ENCODE peak calls at places on chromosomes 11 and 22, in ten cellular contexts. One of them, this sample, is unnamed.

GRCh38 chr11:76786053-76787014 is 3.2 kb downstream of the TSKU start:
- DNase-seq in erythroblast: no peak
- DNase-seq in esophagus muscularis mucosa: no peak
- DNase-seq in lower leg skin: no peak
- DNase-seq in heart left ventricle: no peak
- DNase-seq in H54: no peak
- DNase-seq in stomach: no peak
- DNase-seq in K562: no peak
- DNase-seq in prostate gland: no peak
- DNase-seq in uterus: no peak
- DNase-seq in this sample: peak; percentile 64

GRCh38 chr11:94511932-94512781 is at the start of gene C11orf97:
- DNase-seq in heart left ventricle: peak; percentile 51
- DNase-seq in esophagus muscularis mucosa: no peak
- DNase-seq in prostate gland: peak; percentile 18
- DNase-seq in uterus: peak; percentile 33
- DNase-seq in stomach: peak; percentile 59
- DNase-seq in H54: no peak
- DNase-seq in K562: peak; percentile 13
- DNase-seq in lower leg skin: no peak
- DNase-seq in erythroblast: peak; percentile 25
- DNase-seq in this sample: peak; percentile 73

GRCh38 chr11:85182437-85183109 is 444.6 kb downstream of the DLG2 start:
- DNase-seq in H54: no peak
- DNase-seq in lower leg skin: no peak
- DNase-seq in uterus: no peak
- DNase-seq in stomach: no peak
- DNase-seq in K562: peak; percentile 8
- DNase-seq in prostate gland: no peak
- DNase-seq in erythroblast: no peak
- DNase-seq in esophagus muscularis mucosa: no peak
- DNase-seq in heart left ventricle: no peak
- DNase-seq in this sample: peak; percentile 21

GRCh38 chr11:65867284-65868071 is 5.1 kb downstream of the EFEMP2 start:
- DNase-seq in H54: no peak
- DNase-seq in K562: peak; percentile 51
- DNase-seq in prostate gland: no peak
- DNase-seq in erythroblast: no peak
- DNase-seq in lower leg skin: no peak
- DNase-seq in stomach: no peak
- DNase-seq in uterus: peak; percentile 40
- DNase-seq in esophagus muscularis mucosa: no peak
- DNase-seq in heart left ventricle: no peak
- DNase-seq in this sample: no peak

GRCh38 chr11:2761131-2762030 is 61.6 kb upstream of the KCNQ1OT1 start:
- DNase-seq in heart left ventricle: no peak
- DNase-seq in prostate gland: no peak
- DNase-seq in uterus: no peak
- DNase-seq in esophagus muscularis mucosa: peak; percentile 84
- DNase-seq in stomach: peak; percentile 25
- DNase-seq in K562: no peak
- DNase-seq in erythroblast: peak; percentile 12
- DNase-seq in lower leg skin: peak; percentile 10
- DNase-seq in H54: no peak
- DNase-seq in this sample: peak; percentile 1

GRCh38 chr22:19852177-19852781 is 2.4 kb downstream of the GNB1L start:
- DNase-seq in heart left ventricle: no peak
- DNase-seq in esophagus muscularis mucosa: peak; percentile 77
- DNase-seq in uterus: peak; percentile 20
- DNase-seq in erythroblast: no peak
- DNase-seq in prostate gland: no peak
- DNase-seq in H54: no peak
- DNase-seq in stomach: no peak
- DNase-seq in lower leg skin: peak; percentile 17
- DNase-seq in K562: peak; percentile 70
- DNase-seq in this sample: no peak

GRCh38 chr11:71454470-71455113 is 1.6 kb downstream of the NADSYN1 start:
- DNase-seq in erythroblast: no peak
- DNase-seq in heart left ventricle: no peak
- DNase-seq in lower leg skin: no peak
- DNase-seq in H54: no peak
- DNase-seq in stomach: no peak
- DNase-seq in prostate gland: no peak
- DNase-seq in esophagus muscularis mucosa: no peak
- DNase-seq in K562: no peak
- DNase-seq in uterus: no peak
- DNase-seq in this sample: peak; percentile 28

GRCh38 chr11:75461136-75461535 is 28.1 kb upstream of the KLHL35 start:
- DNase-seq in H54: no peak
- DNase-seq in erythroblast: no peak
- DNase-seq in K562: no peak
- DNase-seq in heart left ventricle: no peak
- DNase-seq in uterus: no peak
- DNase-seq in stomach: no peak
- DNase-seq in esophagus muscularis mucosa: no peak
- DNase-seq in lower leg skin: no peak
- DNase-seq in prostate gland: no peak
- DNase-seq in this sample: no peak

GRCh38 chr11:62771144-62772021 is at the start of gene TAF6L:
- DNase-seq in prostate gland: peak; percentile 98
- DNase-seq in esophagus muscularis mucosa: peak; percentile 99
- DNase-seq in uterus: peak; percentile 99
- DNase-seq in K562: peak; percentile 98
- DNase-seq in lower leg skin: peak; percentile 98
- DNase-seq in stomach: peak; percentile 98
- DNase-seq in erythroblast: peak; percentile 96
- DNase-seq in heart left ventricle: peak; percentile 99
- DNase-seq in H54: peak; percentile 92
- DNase-seq in this sample: peak; percentile 98
- TF ChIP-seq POLR2A in prostate gland: peak; percentile 41
- TF ChIP-seq POLR2A in esophagus muscularis mucosa: peak; percentile 15
- TF ChIP-seq POLR2A in uterus: peak; percentile 54
- TF ChIP-seq POLR2A in K562: peak; percentile 86
- TF ChIP-seq POLR2A in lower leg skin: no peak
- TF ChIP-seq POLR2A in stomach: no peak
- TF ChIP-seq POLR2A in erythroblast: peak; percentile 69
- TF ChIP-seq POLR2A in heart left ventricle: no peak
- TF ChIP-seq POLR2A in H54: peak; percentile 66
- TF ChIP-seq POLR2A in this sample: peak; percentile 66

GRCh38 chr11:537622-538430 is 499 bp downstream of the LRRC56 start:
- DNase-seq in stomach: no peak
- DNase-seq in H54: no peak
- DNase-seq in lower leg skin: no peak
- DNase-seq in prostate gland: no peak
- DNase-seq in erythroblast: no peak
- DNase-seq in esophagus muscularis mucosa: no peak
- DNase-seq in K562: no peak
- DNase-seq in heart left ventricle: no peak
- DNase-seq in uterus: no peak
- DNase-seq in this sample: peak; percentile 11

GRCh38 chr11:538431-539051 is 1.2 kb downstream of the LRRC56 start:
- DNase-seq in K562: no peak
- DNase-seq in erythroblast: no peak
- DNase-seq in esophagus muscularis mucosa: no peak
- DNase-seq in heart left ventricle: no peak
- DNase-seq in prostate gland: no peak
- DNase-seq in H54: no peak
- DNase-seq in uterus: no peak
- DNase-seq in lower leg skin: no peak
- DNase-seq in stomach: no peak
- DNase-seq in this sample: no peak

GRCh38 chr11:534592-535518 is 521 bp downstream of the HRAS start:
- DNase-seq in lower leg skin: peak; percentile 82
- DNase-seq in esophagus muscularis mucosa: no peak
- DNase-seq in uterus: no peak
- DNase-seq in stomach: peak; percentile 52
- DNase-seq in heart left ventricle: no peak
- DNase-seq in erythroblast: no peak
- DNase-seq in H54: no peak
- DNase-seq in K562: peak; percentile 21
- DNase-seq in prostate gland: peak; percentile 87
- DNase-seq in this sample: peak; percentile 32

GRCh38 chr11:535519-536454 is at the start of gene HRAS:
- DNase-seq in erythroblast: peak; percentile 99
- DNase-seq in heart left ventricle: peak; percentile 94
- DNase-seq in H54: peak; percentile 100
- DNase-seq in esophagus muscularis mucosa: peak; percentile 98
- DNase-seq in uterus: peak; percentile 91
- DNase-seq in lower leg skin: peak; percentile 91
- DNase-seq in prostate gland: peak; percentile 95
- DNase-seq in stomach: peak; percentile 97
- DNase-seq in K562: peak; percentile 99
- DNase-seq in this sample: peak; percentile 97

DNA sequence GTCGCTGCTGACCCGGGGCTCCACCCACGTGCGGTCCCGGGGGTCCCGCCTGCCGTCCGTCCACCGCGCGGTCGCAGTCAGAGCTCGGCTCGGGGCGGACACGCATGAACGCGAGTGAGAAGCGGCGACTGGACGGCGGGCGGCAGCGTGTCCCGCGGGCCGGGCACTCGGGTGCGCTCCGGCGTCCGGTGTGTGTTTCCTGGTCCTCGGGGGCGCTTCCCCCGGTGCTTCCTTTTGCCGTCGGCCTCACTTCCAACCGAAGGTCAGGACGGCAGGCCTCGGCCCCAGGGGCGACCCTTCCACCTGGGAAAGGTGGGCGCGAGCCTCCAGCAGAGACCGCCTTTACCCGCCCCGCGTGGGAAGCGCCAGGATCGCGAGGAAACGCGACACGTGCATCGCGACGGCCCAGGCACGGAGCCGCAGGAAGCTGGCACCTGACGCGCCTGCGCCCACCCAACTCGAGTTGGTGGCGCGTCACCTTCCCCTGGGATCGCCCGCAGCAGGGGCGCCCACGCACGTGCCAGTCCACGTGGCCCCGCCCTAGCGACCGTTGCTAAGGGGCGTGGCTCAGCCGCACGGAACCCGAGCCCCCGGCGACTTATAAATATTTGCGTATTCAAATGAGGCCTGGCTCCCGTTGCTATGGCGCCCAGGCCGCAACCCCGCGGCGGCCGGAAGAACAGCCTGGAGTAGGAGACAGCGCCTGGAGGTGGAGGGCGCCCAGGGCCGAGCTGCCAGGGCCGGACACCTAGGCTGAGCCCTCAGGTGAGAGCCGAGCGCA is at the start of gene LRRC56:
- DNase-seq in erythroblast: peak; percentile 86
- DNase-seq in lower leg skin: peak; percentile 74
- DNase-seq in heart left ventricle: peak; percentile 79
- DNase-seq in stomach: peak; percentile 94
- DNase-seq in esophagus muscularis mucosa: no peak
- DNase-seq in H54: no peak
- DNase-seq in K562: peak; percentile 93
- DNase-seq in uterus: peak; percentile 60
- DNase-seq in prostate gland: peak; percentile 89
- DNase-seq in this sample: peak; percentile 90
- TF ChIP-seq POLR2A in erythroblast: peak; percentile 8
- TF ChIP-seq POLR2A in lower leg skin: no peak
- TF ChIP-seq POLR2A in heart left ventricle: no peak
- TF ChIP-seq POLR2A in stomach: no peak
- TF ChIP-seq POLR2A in esophagus muscularis mucosa: no peak
- TF ChIP-seq POLR2A in H54: no peak
- TF ChIP-seq POLR2A in K562: peak; percentile 48
- TF ChIP-seq POLR2A in uterus: no peak
- TF ChIP-seq POLR2A in prostate gland: peak; percentile 37
- TF ChIP-seq POLR2A in this sample: peak; percentile 44

GRCh38 chr22:20884454-20884853 is 25.6 kb downstream of the SNAP29 start:
- DNase-seq in K562: peak; percentile 34
- DNase-seq in erythroblast: no peak
- DNase-seq in lower leg skin: no peak
- DNase-seq in prostate gland: no peak
- DNase-seq in heart left ventricle: no peak
- DNase-seq in uterus: no peak
- DNase-seq in stomach: no peak
- DNase-seq in H54: no peak
- DNase-seq in esophagus muscularis mucosa: no peak
- DNase-seq in this sample: no peak

GRCh38 chr22:20885017-20885556 is 26.3 kb downstream of the SNAP29 start:
- DNase-seq in stomach: no peak
- DNase-seq in uterus: no peak
- DNase-seq in esophagus muscularis mucosa: no peak
- DNase-seq in lower leg skin: no peak
- DNase-seq in H54: no peak
- DNase-seq in prostate gland: no peak
- DNase-seq in heart left ventricle: no peak
- DNase-seq in erythroblast: no peak
- DNase-seq in K562: no peak
- DNase-seq in this sample: no peak

GRCh38 chr22:20887375-20887774 is 28.6 kb downstream of the SNAP29 start:
- DNase-seq in prostate gland: no peak
- DNase-seq in K562: peak; percentile 52
- DNase-seq in H54: no peak
- DNase-seq in stomach: no peak
- DNase-seq in esophagus muscularis mucosa: no peak
- DNase-seq in erythroblast: no peak
- DNase-seq in uterus: no peak
- DNase-seq in lower leg skin: no peak
- DNase-seq in heart left ventricle: no peak
- DNase-seq in this sample: no peak

GRCh38 chr22:20882855-20883254 is 24.0 kb downstream of the SNAP29 start:
- DNase-seq in H54: no peak
- DNase-seq in uterus: no peak
- DNase-seq in esophagus muscularis mucosa: no peak
- DNase-seq in prostate gland: no peak
- DNase-seq in heart left ventricle: no peak
- DNase-seq in lower leg skin: no peak
- DNase-seq in stomach: no peak
- DNase-seq in erythroblast: no peak
- DNase-seq in K562: no peak
- DNase-seq in this sample: no peak

DNA sequence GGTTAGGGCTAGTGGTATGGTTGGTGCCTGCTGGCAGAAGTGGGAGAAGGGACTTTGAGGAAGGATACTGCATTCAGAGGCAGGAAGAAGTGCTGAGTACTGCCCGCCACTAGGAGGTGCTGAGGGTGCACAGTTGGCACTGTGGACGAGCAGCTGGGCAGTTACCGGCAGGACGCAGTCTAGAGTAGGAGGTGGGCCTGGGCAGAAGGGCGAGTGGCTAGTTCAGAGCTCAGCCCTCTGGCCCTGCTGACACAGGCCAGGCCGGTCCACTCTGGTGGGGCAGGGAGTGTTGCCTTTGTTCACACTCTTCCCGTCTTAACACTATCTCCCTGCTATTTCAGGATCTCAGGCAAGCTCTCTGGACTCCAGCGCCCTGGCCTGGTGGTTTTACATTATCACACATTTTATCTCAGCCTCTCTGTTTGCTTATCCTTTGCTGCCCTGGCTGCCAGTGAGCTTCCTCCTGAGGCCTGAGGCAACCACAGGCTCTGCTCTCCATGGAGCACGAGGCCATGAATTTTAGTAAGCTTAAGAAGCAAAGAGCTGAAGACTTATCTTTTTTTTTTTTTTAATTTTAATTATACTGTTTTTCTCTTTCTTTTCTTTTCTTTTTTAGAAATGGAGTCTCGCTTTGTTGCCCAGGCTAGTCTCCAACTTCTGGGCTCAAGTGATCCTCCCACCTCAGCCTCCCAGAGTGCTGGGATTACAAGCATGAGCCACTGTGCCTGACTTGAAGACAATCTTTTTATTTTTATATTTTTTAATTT is 26.9 kb downstream of the SNAP29 start:
- DNase-seq in esophagus muscularis mucosa: peak; percentile 93
- DNase-seq in H54: peak; percentile 73
- DNase-seq in lower leg skin: peak; percentile 56
- DNase-seq in stomach: peak; percentile 83
- DNase-seq in uterus: peak; percentile 70
- DNase-seq in heart left ventricle: peak; percentile 83
- DNase-seq in erythroblast: peak; percentile 86
- DNase-seq in prostate gland: peak; percentile 87
- DNase-seq in K562: peak; percentile 98
- DNase-seq in this sample: peak; percentile 90
- TF ChIP-seq POLR2A in esophagus muscularis mucosa: no peak
- TF ChIP-seq POLR2A in H54: no peak
- TF ChIP-seq POLR2A in lower leg skin: no peak
- TF ChIP-seq POLR2A in stomach: no peak
- TF ChIP-seq POLR2A in uterus: peak; percentile 30
- TF ChIP-seq POLR2A in heart left ventricle: no peak
- TF ChIP-seq POLR2A in erythroblast: no peak
- TF ChIP-seq POLR2A in prostate gland: no peak
- TF ChIP-seq POLR2A in K562: no peak
- TF ChIP-seq POLR2A in this sample: no peak

GRCh38 chr11:9613118-9613829 is 39.8 kb downstream of the WEE1 start:
- DNase-seq in H54: peak; percentile 97
- DNase-seq in K562: peak; percentile 88
- DNase-seq in heart left ventricle: peak; percentile 95
- DNase-seq in lower leg skin: peak; percentile 92
- DNase-seq in esophagus muscularis mucosa: peak; percentile 99
- DNase-seq in prostate gland: peak; percentile 93
- DNase-seq in erythroblast: peak; percentile 93
- DNase-seq in uterus: peak; percentile 94
- DNase-seq in stomach: peak; percentile 93
- DNase-seq in this sample: peak; percentile 95
- TF ChIP-seq POLR2A in H54: peak; percentile 45
- TF ChIP-seq POLR2A in K562: peak; percentile 65
- TF ChIP-seq POLR2A in heart left ventricle: no peak
- TF ChIP-seq POLR2A in lower leg skin: no peak
- TF ChIP-seq POLR2A in esophagus muscularis mucosa: no peak
- TF ChIP-seq POLR2A in prostate gland: peak; percentile 50
- TF ChIP-seq POLR2A in erythroblast: peak; percentile 24
- TF ChIP-seq POLR2A in uterus: peak; percentile 72
- TF ChIP-seq POLR2A in stomach: peak; percentile 72
- TF ChIP-seq POLR2A in this sample: peak; percentile 83

This sample was measured in body of pancreas.